ENCODE peak calls at places on chromosomes 12 and 14, in six cellular contexts. One of them, this sample, is unnamed.

GRCh38 chr14:65250162-65250495 is 147.8 kb upstream of the MAX start:
- DNase-seq in progenitor cell of endocrine pancreas: no peak
- DNase-seq in cardiac fibroblast: no peak
- DNase-seq in pancreas: no peak
- DNase-seq in DMS 273 treated with DMSO at 0.1 percent for 48 hours: no peak
- DNase-seq in stimulated activated CD8-positive, alpha-beta memory T cell treated with anti-CD3 and anti-CD28 coated beads, Interleukin-2, amount 100 ng/mL, for 1 hour: no peak
- DNase-seq in this sample: no peak

GRCh38 chr12:102406033-102406584 is 74.3 kb downstream of the IGF1 start:
- DNase-seq in progenitor cell of endocrine pancreas: no peak
- DNase-seq in cardiac fibroblast: peak
- DNase-seq in pancreas: no peak
- DNase-seq in DMS 273 treated with DMSO at 0.1 percent for 48 hours: peak
- DNase-seq in stimulated activated CD8-positive, alpha-beta memory T cell treated with anti-CD3 and anti-CD28 coated beads, Interleukin-2, amount 100 ng/mL, for 1 hour: no peak
- DNase-seq in this sample: peak

GRCh38 chr14:57247283-57247682 is 21.4 kb downstream of the EXOC5 start:
- DNase-seq in progenitor cell of endocrine pancreas: no peak
- DNase-seq in cardiac fibroblast: no peak
- DNase-seq in pancreas: no peak
- DNase-seq in DMS 273 treated with DMSO at 0.1 percent for 48 hours: no peak
- DNase-seq in stimulated activated CD8-positive, alpha-beta memory T cell treated with anti-CD3 and anti-CD28 coated beads, Interleukin-2, amount 100 ng/mL, for 1 hour: no peak
- DNase-seq in this sample: no peak

GRCh38 chr12:2960432-2960956 is 1.3 kb downstream of the TEAD4 start:
- DNase-seq in progenitor cell of endocrine pancreas: no peak
- DNase-seq in cardiac fibroblast: peak
- DNase-seq in pancreas: no peak
- DNase-seq in DMS 273 treated with DMSO at 0.1 percent for 48 hours: no peak
- DNase-seq in stimulated activated CD8-positive, alpha-beta memory T cell treated with anti-CD3 and anti-CD28 coated beads, Interleukin-2, amount 100 ng/mL, for 1 hour: no peak
- DNase-seq in this sample: peak

GRCh38 chr14:81162941-81163340 is 57.8 kb downstream of the GTF2A1 start:
- DNase-seq in progenitor cell of endocrine pancreas: no peak
- DNase-seq in cardiac fibroblast: peak
- DNase-seq in pancreas: no peak
- DNase-seq in DMS 273 treated with DMSO at 0.1 percent for 48 hours: no peak
- DNase-seq in stimulated activated CD8-positive, alpha-beta memory T cell treated with anti-CD3 and anti-CD28 coated beads, Interleukin-2, amount 100 ng/mL, for 1 hour: no peak
- DNase-seq in this sample: no peak

GRCh38 chr14:68780358-68781160 is 12.3 kb downstream of the ZFP36L1 start:
- DNase-seq in progenitor cell of endocrine pancreas: no peak
- DNase-seq in cardiac fibroblast: peak
- DNase-seq in pancreas: no peak
- DNase-seq in DMS 273 treated with DMSO at 0.1 percent for 48 hours: no peak
- DNase-seq in stimulated activated CD8-positive, alpha-beta memory T cell treated with anti-CD3 and anti-CD28 coated beads, Interleukin-2, amount 100 ng/mL, for 1 hour: no peak
- DNase-seq in this sample: peak

GRCh38 chr12:79073506-79073905 is 208.9 kb downstream of the SYT1 start:
- DNase-seq in progenitor cell of endocrine pancreas: no peak
- DNase-seq in cardiac fibroblast: no peak
- DNase-seq in pancreas: no peak
- DNase-seq in DMS 273 treated with DMSO at 0.1 percent for 48 hours: no peak
- DNase-seq in stimulated activated CD8-positive, alpha-beta memory T cell treated with anti-CD3 and anti-CD28 coated beads, Interleukin-2, amount 100 ng/mL, for 1 hour: no peak
- DNase-seq in this sample: no peak

GRCh38 chr12:112473056-112473455 is 54.3 kb downstream of the PTPN11 start:
- DNase-seq in progenitor cell of endocrine pancreas: no peak
- DNase-seq in cardiac fibroblast: peak
- DNase-seq in pancreas: no peak
- DNase-seq in DMS 273 treated with DMSO at 0.1 percent for 48 hours: no peak
- DNase-seq in stimulated activated CD8-positive, alpha-beta memory T cell treated with anti-CD3 and anti-CD28 coated beads, Interleukin-2, amount 100 ng/mL, for 1 hour: no peak
- DNase-seq in this sample: peak

GRCh38 chr14:93175492-93175891 is 9.2 kb downstream of the MOAP1 start:
- DNase-seq in progenitor cell of endocrine pancreas: no peak
- DNase-seq in cardiac fibroblast: no peak
- DNase-seq in pancreas: no peak
- DNase-seq in DMS 273 treated with DMSO at 0.1 percent for 48 hours: no peak
- DNase-seq in stimulated activated CD8-positive, alpha-beta memory T cell treated with anti-CD3 and anti-CD28 coated beads, Interleukin-2, amount 100 ng/mL, for 1 hour: no peak
- DNase-seq in this sample: no peak

GRCh38 chr12:9108504-9109212 is 7.1 kb downstream of the A2M start:
- DNase-seq in progenitor cell of endocrine pancreas: no peak
- DNase-seq in cardiac fibroblast: no peak
- DNase-seq in pancreas: no peak
- DNase-seq in DMS 273 treated with DMSO at 0.1 percent for 48 hours: no peak
- DNase-seq in stimulated activated CD8-positive, alpha-beta memory T cell treated with anti-CD3 and anti-CD28 coated beads, Interleukin-2, amount 100 ng/mL, for 1 hour: no peak
- DNase-seq in this sample: no peak

GRCh38 chr14:95480109-95480886 is 36.2 kb downstream of the SYNE3 start:
- DNase-seq in progenitor cell of endocrine pancreas: no peak
- DNase-seq in cardiac fibroblast: peak
- DNase-seq in pancreas: no peak
- DNase-seq in DMS 273 treated with DMSO at 0.1 percent for 48 hours: no peak
- DNase-seq in stimulated activated CD8-positive, alpha-beta memory T cell treated with anti-CD3 and anti-CD28 coated beads, Interleukin-2, amount 100 ng/mL, for 1 hour: peak
- DNase-seq in this sample: no peak

GRCh38 chr12:106783515-106783914 is 9.0 kb downstream of the RIC8B start:
- DNase-seq in progenitor cell of endocrine pancreas: no peak
- DNase-seq in cardiac fibroblast: no peak
- DNase-seq in pancreas: no peak
- DNase-seq in DMS 273 treated with DMSO at 0.1 percent for 48 hours: no peak
- DNase-seq in stimulated activated CD8-positive, alpha-beta memory T cell treated with anti-CD3 and anti-CD28 coated beads, Interleukin-2, amount 100 ng/mL, for 1 hour: no peak
- DNase-seq in this sample: no peak